ENCODE peak calls at places on chromosomes 11 and 22, in four cellular contexts. H, T, P and V are unnamed samples.
A peak's percentile ranks its signal among the peaks of the same experiment; 100 is the strongest.

GRCh38 chr22:37249946-37250345 is 5.9 kb upstream of the RAC2 start:
- DNase-seq in P (no peak), H (no peak), T (no peak), V (no peak)

GRCh38 chr11:120682866-120683265 is 171.3 kb downstream of the GRIK4 start:
- DNase-seq in T (no peak), P (no peak), H (peak; percentile 31), V (no peak)

GRCh38 chr22:47357086-47357485 is 594.6 kb downstream of the TBC1D22A start:
- DNase-seq in H (no peak), P (no peak), T (no peak), V (no peak)

GRCh38 chr11:86620796-86621575 is 51.4 kb downstream of the ME3 start:
- DNase-seq in H (no peak), T (peak; percentile 70), P (no peak), V (no peak)

GRCh38 chr22:41560095-41560487 is 719 bp upstream of the CSDC2 start:
- DNase-seq in T (no peak), H (no peak), P (no peak), V (no peak)

GRCh38 chr11:2700415-2701211 is 819 bp upstream of the KCNQ1OT1 start:
- DNase-seq in P (peak; percentile 78), T (no peak), H (no peak), V (no peak)

GRCh38 chr11:20315800-20316199 is 47.7 kb upstream of the HTATIP2 start:
- DNase-seq in P (no peak), T (no peak), H (no peak), V (no peak)

GRCh38 chr11:70698871-70699270 is 300.5 kb downstream of the CTTN start:
- DNase-seq in P (no peak), H (no peak), T (no peak), V (no peak)

GRCh38 chr11:85052636-85053035 is 574.5 kb downstream of the DLG2 start:
- DNase-seq in T (no peak), H (no peak), P (no peak), V (no peak)

GRCh38 chr11:116986521-116987105 is 111.6 kb downstream of the SIK3 start:
- DNase-seq in T (peak; percentile 24), H (no peak), P (no peak), V (peak; percentile 37)

GRCh38 chr11:13368041-13368446 is 90.5 kb downstream of the BMAL1 start:
- DNase-seq in H (no peak), T (no peak), P (no peak), V (no peak)

GRCh38 chr11:121595717-121596156 is 143.0 kb upstream of the SORL1-AS1 start:
- DNase-seq in P (no peak), H (peak; percentile 53), T (peak; percentile 96), V (no peak)

GRCh38 chr11:73152861-73153483 is 10.9 kb upstream of the FCHSD2 start:
- DNase-seq in H (no peak), T (no peak), P (no peak), V (peak; percentile 43)

GRCh38 chr22:24775769-24776492 is 1.4 kb upstream of the PIWIL3 start:
- DNase-seq in H (no peak), P (no peak), T (no peak), V (no peak)

GRCh38 chr11:77269484-77270123 is 31.9 kb downstream of the GDPD4 start:
- DNase-seq in T (no peak), H (no peak), P (no peak), V (no peak)

GRCh38 chr22:46484861-46485595 is 52.4 kb downstream of the CELSR1 start:
- DNase-seq in T (peak; percentile 28), P (no peak), H (no peak), V (no peak)

GRCh38 chr22:22666307-22667091 is 22.1 kb downstream of the GGTLC2 start:
- DNase-seq in P (peak; percentile 57), H (no peak), T (no peak), V (peak; percentile 41)